ENCODE peak calls at places on chromosomes 5 and 9, in four cellular contexts. M is GM23338, C is PC-3, Z is neural progenitor cell. V is an unnamed sample.

GRCh38 chr5:68147659-68148058 is 67.9 kb upstream of the PIK3R1 start:
- DNase-seq in M (no peak), Z (no peak), C (no peak), V (no peak)

GRCh38 chr9:74630228-74630627 is 133.1 kb downstream of the RORB start:
- DNase-seq in M (peak; percentile 16), Z (no peak), C (no peak), V (no peak)

GRCh38 chr9:120935383-120935857 is 8.8 kb upstream of the TRAF1 start:
- DNase-seq in C (peak; percentile 90), Z (no peak), M (no peak), V (peak; percentile 86)

GRCh38 chr5:99072846-99073245 is 144.0 kb upstream of the CHD1 start:
- DNase-seq in M (no peak), Z (no peak), C (no peak), V (no peak)

GRCh38 chr5:6475626-6476312 is 27.1 kb downstream of the UBE2QL1 start:
- DNase-seq in C (peak; percentile 50), M (peak; percentile 81), Z (peak; percentile 63), V (no peak)

GRCh38 chr9:86827893-86828292 is 119.4 kb downstream of the GAS1 start:
- DNase-seq in C (no peak), Z (no peak), M (no peak), V (no peak)

GRCh38 chr5:9094582-9094981 is 451.3 kb downstream of the SEMA5A start:
- DNase-seq in Z (no peak), C (no peak), M (no peak), V (no peak)

GRCh38 chr5:37272564-37272963 is 23.4 kb upstream of the CPLANE1 start:
- DNase-seq in M (peak; percentile 51), C (peak; percentile 84), Z (no peak), V (peak; percentile 72)

GRCh38 chr9:82606071-82606470 is 456.9 kb downstream of the RASEF start:
- DNase-seq in M (no peak), Z (no peak), C (peak; percentile 39), V (peak; percentile 4)

GRCh38 chr5:168479166-168479565 is 7.1 kb upstream of the RARS1 start:
- DNase-seq in C (peak; percentile 77), M (no peak), Z (no peak), V (no peak)

GRCh38 chr5:61320860-61321259 is 11.2 kb upstream of the ZSWIM6 start:
- DNase-seq in M (no peak), C (no peak), Z (no peak), V (no peak)

GRCh38 chr9:114822708-114823107 is 16.9 kb upstream of the TNFSF15 start:
- DNase-seq in C (no peak), M (no peak), Z (no peak), V (no peak)

GRCh38 chr9:90054810-90055209 is 450.0 kb downstream of the GADD45G start:
- DNase-seq in M (no peak), C (no peak), Z (no peak), V (no peak)

GRCh38 chr5:121890297-121890858 is 38.7 kb downstream of the FTMT start:
- DNase-seq in Z (peak; percentile 26), C (no peak), M (peak; percentile 20), V (no peak)

GRCh38 chr9:122050167-122050566 is 42.9 kb downstream of the TTLL11 start:
- DNase-seq in C (no peak), Z (no peak), M (no peak), V (no peak)

GRCh38 chr9:122053951-122054350 is 39.2 kb downstream of the TTLL11 start:
- DNase-seq in C (no peak), M (no peak), Z (no peak), V (peak; percentile 23)

GRCh38 chr9:122053546-122053945 is 39.6 kb downstream of the TTLL11 start:
- DNase-seq in Z (no peak), C (no peak), M (no peak), V (no peak)

GRCh38 chr9:122053056-122053455 is 40.1 kb downstream of the TTLL11 start:
- DNase-seq in M (no peak), C (no peak), Z (no peak), V (no peak)

GRCh38 chr9:122051401-122052346 is 41.4 kb downstream of the TTLL11 start:
- DNase-seq in M (no peak), C (no peak), Z (no peak), V (peak; percentile 70)
- H2AFZ ChIP-seq in M (no peak overlapping the region), C (no peak overlapping the region), Z (no peak overlapping the region), V (no peak overlapping the region)

DNA sequence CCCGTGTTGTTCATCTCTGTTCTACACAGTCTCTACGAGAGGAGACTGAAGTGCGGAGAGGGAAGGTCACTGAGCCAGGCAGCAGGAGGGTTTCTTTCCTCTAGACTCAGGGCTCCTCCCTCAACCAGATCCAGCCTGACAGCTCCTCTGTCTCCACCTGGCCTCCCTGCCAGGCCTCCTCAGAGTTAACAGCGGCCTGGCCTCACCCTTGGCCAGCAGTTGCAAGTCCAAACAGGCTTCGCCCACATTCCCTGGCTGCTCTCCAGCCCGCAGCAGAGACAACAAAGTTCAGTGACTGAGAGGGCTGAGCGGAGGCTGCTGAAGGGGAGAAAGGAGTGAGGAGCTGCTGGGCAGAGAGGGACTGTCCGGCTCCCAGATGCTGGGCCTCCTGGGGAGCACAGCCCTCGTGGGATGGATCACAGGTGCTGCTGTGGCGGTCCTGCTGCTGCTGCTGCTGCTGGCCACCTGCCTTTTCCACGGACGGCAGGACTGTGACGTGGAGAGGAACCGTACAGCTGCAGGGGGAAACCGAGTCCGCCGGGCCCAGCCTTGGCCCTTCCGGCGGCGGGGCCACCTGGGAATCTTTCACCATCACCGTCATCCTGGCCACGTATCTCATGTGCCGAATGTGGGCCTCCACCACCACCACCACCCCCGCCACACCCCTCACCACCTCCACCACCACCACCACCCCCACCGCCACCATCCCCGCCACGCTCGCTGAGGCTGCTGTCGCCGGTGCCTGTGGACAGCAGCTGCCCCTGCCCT is at the start of gene HRCT1:
- DNase-seq in C (peak; percentile 96), M (no peak), Z (no peak), V (peak; percentile 98)
- H3K27ac ChIP-seq in C (peak within 1 kb of the TSS; percentile 94), M (no peak within 1 kb of the TSS), Z (no peak within 1 kb of the TSS), V (peak within 1 kb of the TSS; percentile 95)

DNA sequence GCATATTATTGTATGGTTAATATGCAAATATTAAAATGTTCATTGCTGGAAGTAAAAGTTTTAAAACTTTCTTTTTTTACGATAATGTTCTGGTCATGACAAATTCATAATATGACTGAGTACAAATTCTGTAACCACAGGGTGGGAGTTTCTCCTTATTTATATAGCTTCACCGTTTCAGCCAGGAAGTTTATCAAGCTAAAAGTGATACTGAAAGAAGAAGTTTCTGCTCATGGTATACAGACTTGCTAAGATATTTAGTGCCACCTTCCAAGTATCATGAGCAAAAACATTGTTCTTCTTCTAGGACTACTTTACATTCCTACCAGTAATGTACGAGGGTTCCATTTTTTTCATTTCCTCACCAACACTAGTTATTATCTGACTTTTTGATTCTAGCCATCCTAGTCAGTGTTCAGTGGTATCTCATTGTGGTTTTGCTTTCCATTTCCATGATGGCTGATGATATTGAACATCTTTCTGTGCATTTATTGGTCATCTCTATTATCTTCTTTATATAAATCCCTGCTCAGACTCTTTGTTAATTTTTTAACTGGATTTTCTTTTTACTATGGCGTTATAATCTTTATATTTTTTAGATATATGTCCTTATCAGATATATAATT is 94.2 kb upstream of the PRRC1 start:
- DNase-seq in C (no peak), Z (no peak), M (no peak), V (no peak)
- H2AFZ ChIP-seq in C (no peak overlapping the region), Z (no peak overlapping the region), M (no peak overlapping the region), V (no peak overlapping the region)

GRCh38 chr9:133332381-133332730 is 3.6 kb downstream of the SURF6 start:
- DNase-seq in C (no peak), Z (no peak), M (no peak), V (no peak)

GRCh38 chr9:133333011-133333410 is 3.0 kb downstream of the SURF6 start:
- DNase-seq in M (no peak), Z (no peak), C (no peak), V (no peak)

GRCh38 chr9:133335924-133336811 is at the start of gene SURF6:
- DNase-seq in C (peak; percentile 81), Z (peak; percentile 97), M (peak; percentile 98), V (peak; percentile 90)

GRCh38 chr9:133333566-133333965 is 2.4 kb downstream of the SURF6 start:
- DNase-seq in Z (no peak), C (no peak), M (no peak), V (no peak)

GRCh38 chr9:133334161-133334560 is 1.8 kb downstream of the SURF6 start:
- DNase-seq in Z (no peak), C (peak; percentile 28), M (peak; percentile 40), V (no peak)
- H3K27ac ChIP-seq in Z (no peak overlapping the region), C (no peak overlapping the region), M (peak overlapping the region; percentile 52), V (no peak overlapping the region)

DNA sequence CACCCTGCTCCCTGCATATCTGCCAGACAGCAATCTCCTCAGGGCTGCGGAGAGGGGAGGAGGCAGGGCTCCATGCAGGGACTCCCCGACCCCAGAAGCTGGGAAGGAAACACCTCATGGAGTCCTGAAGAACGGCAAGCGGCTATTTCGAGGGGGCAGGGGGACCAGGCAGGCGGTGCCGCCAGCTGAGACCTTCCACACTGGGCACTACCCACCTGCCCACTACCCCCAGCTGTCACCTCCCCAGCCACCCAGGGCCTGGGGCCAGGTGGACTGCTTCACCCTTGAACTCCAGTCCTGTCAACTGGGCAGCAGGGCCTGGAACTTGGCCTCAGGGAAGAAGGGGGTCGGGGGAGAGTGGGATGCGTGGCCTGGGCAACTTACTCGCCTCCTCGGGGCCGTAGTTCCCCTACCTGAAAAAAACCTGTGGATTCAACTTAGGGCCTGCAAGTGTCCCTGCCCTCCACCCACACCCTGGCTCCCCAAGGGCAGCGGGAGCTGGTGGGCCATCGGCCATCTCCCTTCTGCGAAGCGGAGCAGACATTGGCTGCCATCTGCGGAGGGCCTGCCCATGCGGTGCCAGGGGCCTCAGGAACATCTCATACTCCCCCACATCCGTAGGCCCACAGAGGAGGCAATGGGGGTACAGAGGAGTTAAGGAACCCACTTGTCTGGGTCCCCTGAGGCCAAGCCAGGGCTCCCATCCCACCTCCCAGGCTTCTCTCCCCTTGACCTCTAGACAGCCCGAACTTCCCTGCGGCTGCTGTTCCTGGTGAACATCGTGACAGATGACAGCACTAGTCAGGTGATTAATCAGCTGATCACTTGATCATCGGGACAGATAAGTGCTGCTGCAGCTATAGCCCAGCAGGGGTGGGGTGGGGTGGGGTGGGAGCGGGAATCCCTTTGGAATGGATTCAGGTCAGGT is 18.5 kb upstream of the RALGDS start:
- DNase-seq in M (no peak), Z (no peak), C (no peak), V (no peak)
- H2AFZ ChIP-seq in M (no peak overlapping the region), Z (no peak overlapping the region), C (no peak overlapping the region), V (no peak overlapping the region)

GRCh38 chr5:146071171-146071570 is 34.2 kb downstream of the PLAC8L1 start:
- DNase-seq in M (no peak), Z (no peak), C (no peak), V (no peak)

GRCh38 chr5:146068977-146069779 is 36.2 kb downstream of the PLAC8L1 start:
- DNase-seq in Z (no peak), C (no peak), M (no peak), V (no peak)

GRCh38 chr5:146068136-146068717 is 37.1 kb downstream of the PLAC8L1 start:
- DNase-seq in Z (no peak), C (no peak), M (no peak), V (no peak)

GRCh38 chr5:146069780-146070099 is 35.6 kb downstream of the PLAC8L1 start:
- DNase-seq in Z (no peak), C (no peak), M (no peak), V (no peak)

GRCh38 chr5:146066968-146067367 is 38.4 kb downstream of the PLAC8L1 start:
- DNase-seq in Z (no peak), C (no peak), M (no peak), V (no peak)
- H3K27ac ChIP-seq in Z (no peak overlapping the region), C (no peak overlapping the region), M (no peak overlapping the region), V (no peak overlapping the region)

V was measured in fibroblast of lung.